ENCODE peak calls at places on chromosomes 2 and 18, in four cellular contexts. Z is IMR-90, K is mesendoderm, H is H1. N is an unnamed sample.

GRCh38 chr2:39466311-39466710 is 29.2 kb upstream of the MAP4K3 start:
- DNase-seq in K (no peak), H (no peak), Z (no peak), N (no peak)

GRCh38 chr2:237201461-237202287 is 116.0 kb downstream of the COPS8 start:
- DNase-seq in Z (peak; percentile 87), H (no peak), K (peak; percentile 82), N (no peak)

GRCh38 chr2:183292028-183292427 is 167.8 kb downstream of the NUP35 start:
- DNase-seq in H (no peak), Z (no peak), K (peak; percentile 98), N (no peak)

GRCh38 chr2:8454797-8455196 is 227.1 kb upstream of the ID2 start:
- DNase-seq in H (no peak), Z (no peak), K (no peak), N (no peak)

GRCh38 chr2:43676322-43677050 is at the start of gene C1GALT1C1L:
- DNase-seq in Z (peak; percentile 66), K (no peak), H (no peak), N (no peak)

GRCh38 chr2:24620936-24621335 is 129.9 kb downstream of the NCOA1 start:
- DNase-seq in Z (no peak), K (peak; percentile 57), H (no peak), N (no peak)

GRCh38 chr2:134429886-134430285 is 176.0 kb downstream of the MGAT5 start:
- DNase-seq in Z (no peak), H (no peak), K (peak; percentile 10), N (no peak)

GRCh38 chr2:231185050-231185725 is 13.2 kb upstream of the ARMC9 start:
- DNase-seq in K (no peak), Z (no peak), H (no peak), N (no peak)

GRCh38 chr2:19893520-19894134 is 8.2 kb downstream of the TTC32 start:
- DNase-seq in H (no peak), K (no peak), Z (no peak), N (no peak)

GRCh38 chr2:224952942-224953657 is 89.2 kb downstream of the DOCK10 start:
- DNase-seq in Z (no peak), H (no peak), K (no peak), N (no peak)

GRCh38 chr2:107002735-107003134 is 116.8 kb upstream of the ST6GAL2 start:
- DNase-seq in H (no peak), K (no peak), Z (no peak), N (no peak)

GRCh38 chr2:216056739-216057138 is 24.9 kb downstream of the PECR start:
- DNase-seq in H (no peak), K (no peak), Z (no peak), N (no peak)

GRCh38 chr2:7722212-7722910 is 805.1 kb downstream of the RNF144A start:
- DNase-seq in Z (no peak), K (no peak), H (no peak), N (no peak)

GRCh38 chr2:96795076-96795475 is 21.0 kb upstream of the CNNM3 start:
- DNase-seq in K (no peak), H (no peak), Z (no peak), N (no peak)

GRCh38 chr2:28228419-28228995 is 164.2 kb upstream of the FOSL2 start:
- DNase-seq in H (no peak), K (no peak), Z (peak; percentile 38), N (no peak)

GRCh38 chr2:28233070-28233718 is 159.5 kb upstream of the FOSL2 start:
- DNase-seq in Z (peak; percentile 81), H (no peak), K (no peak), N (no peak)

GRCh38 chr2:28234807-28235206 is 157.9 kb upstream of the FOSL2 start:
- DNase-seq in Z (no peak), K (no peak), H (no peak), N (no peak)

GRCh38 chr2:28231110-28231621 is 161.5 kb upstream of the FOSL2 start:
- DNase-seq in H (no peak), K (no peak), Z (peak; percentile 69), N (no peak)

GRCh38 chr2:28232267-28232666 is 160.4 kb upstream of the FOSL2 start:
- DNase-seq in K (no peak), Z (no peak), H (no peak), N (no peak)
- H4K5ac ChIP-seq in K (no peak overlapping the region), Z (no peak overlapping the region), H (no peak overlapping the region), N (no peak overlapping the region)

DNA sequence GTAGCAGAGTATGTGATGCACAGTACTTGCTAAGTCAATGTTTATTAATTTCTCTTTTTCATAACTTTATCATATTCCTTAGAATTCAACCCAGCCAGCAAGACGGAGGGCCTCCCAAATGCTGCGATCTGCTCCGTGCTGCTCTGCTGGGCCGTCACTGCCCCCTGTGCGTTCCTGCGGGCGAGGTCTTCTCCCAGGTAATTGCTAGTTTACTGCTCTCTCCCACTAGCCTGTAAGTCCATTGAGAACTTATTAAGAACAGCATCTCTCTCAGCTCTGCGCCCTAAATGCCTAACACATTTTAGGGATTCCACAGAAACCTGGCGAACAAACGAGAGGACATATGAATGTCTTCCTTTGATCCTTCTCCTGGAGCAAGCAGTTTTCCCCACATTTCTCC is 153.6 kb upstream of the ARHGAP28 start:
- DNase-seq in K (peak; percentile 36), Z (no peak), H (no peak), N (no peak)
- H2BK5ac ChIP-seq in K (peak overlapping the region; percentile 36), Z (no peak overlapping the region), H (no peak overlapping the region), N (no peak overlapping the region)

DNA sequence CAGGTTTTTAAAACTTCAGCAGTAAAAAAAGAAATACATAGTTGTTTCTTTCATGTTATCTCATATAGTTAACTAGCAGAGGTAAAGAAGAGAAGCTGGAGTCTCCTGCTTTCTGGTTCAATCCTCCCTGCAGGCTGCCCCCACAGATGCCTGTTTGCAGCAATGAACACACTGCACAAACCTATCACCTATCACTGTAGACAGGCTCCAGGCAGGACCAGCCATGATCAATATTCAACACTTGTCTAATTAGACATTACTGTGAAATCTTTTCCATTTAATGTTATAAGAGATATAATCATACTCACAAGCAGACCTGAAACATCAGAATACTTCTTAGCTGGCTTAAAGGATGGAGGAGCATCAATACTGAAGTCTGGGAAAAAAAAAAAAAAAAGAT is 19.8 kb downstream of the INO80C start:
- DNase-seq in Z (no peak), H (no peak), K (no peak), N (no peak)
- H3K9ac ChIP-seq in Z (no peak overlapping the region), H (no peak overlapping the region), K (no peak overlapping the region), N (no peak overlapping the region)

GRCh38 chr2:145012214-145012670 is 492.3 kb upstream of the ZEB2 start:
- DNase-seq in H (no peak), K (no peak), Z (peak; percentile 24), N (no peak)

GRCh38 chr2:145016711-145017110 is 496.8 kb upstream of the ZEB2 start:
- DNase-seq in K (no peak), Z (no peak), H (no peak), N (no peak)

GRCh38 chr2:145010635-145011034 is 490.7 kb upstream of the ZEB2 start:
- DNase-seq in K (no peak), Z (no peak), H (no peak), N (no peak)

GRCh38 chr2:145015561-145015960 is 495.6 kb upstream of the ZEB2 start:
- DNase-seq in K (no peak), H (no peak), Z (no peak), N (no peak)

DNA sequence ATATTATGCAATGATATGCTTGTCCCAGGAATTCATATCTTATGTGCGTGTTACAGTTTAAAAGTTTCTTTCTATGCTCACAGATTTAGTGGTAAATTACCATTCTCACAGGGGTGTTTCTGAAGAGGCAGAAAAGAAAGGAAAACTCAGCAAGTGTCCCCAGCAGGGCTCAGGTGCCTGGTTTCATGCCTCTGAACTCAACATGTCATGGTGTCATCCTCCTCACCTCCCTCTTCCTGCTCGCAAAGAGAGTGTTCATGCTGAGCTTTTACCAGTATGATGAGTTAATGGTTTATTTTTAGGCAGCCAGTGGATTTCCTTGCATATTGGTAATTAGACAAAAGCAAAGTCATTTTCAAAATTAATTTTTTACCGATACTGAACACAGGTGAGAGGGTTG is 492.9 kb upstream of the ZEB2 start:
- DNase-seq in K (no peak), H (no peak), Z (no peak), N (no peak)
- H4K5ac ChIP-seq in K (no peak overlapping the region), H (no peak overlapping the region), Z (no peak overlapping the region), N (no peak overlapping the region)

DNA sequence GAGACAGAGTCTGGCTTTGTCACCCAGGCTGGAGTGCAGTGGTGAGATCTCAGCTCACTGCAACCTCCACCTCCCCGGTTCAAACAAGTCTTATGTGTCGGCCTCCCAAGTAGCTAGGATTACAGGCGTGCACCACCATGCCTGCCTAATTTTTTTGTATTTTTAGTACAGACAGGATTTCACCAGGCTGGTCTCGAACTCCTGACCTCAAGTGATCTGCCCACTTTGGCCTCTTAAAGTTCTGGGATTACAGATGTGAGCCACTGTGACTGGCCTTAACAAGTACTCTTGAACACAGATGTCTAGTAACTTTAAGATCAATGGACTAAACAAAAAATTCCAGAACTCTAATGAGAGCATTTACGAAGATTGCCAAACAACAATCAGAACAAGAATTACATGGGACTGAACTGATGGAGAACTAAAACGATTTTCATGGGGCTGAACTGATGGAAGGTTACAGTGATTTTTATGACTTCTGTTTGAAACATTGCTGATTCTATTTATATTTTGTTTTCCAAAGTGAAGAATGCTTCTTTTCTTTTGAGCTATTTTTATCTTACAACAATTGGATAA is 46.5 kb upstream of the ST3GAL5 start:
- DNase-seq in K (no peak), Z (no peak), H (no peak), N (no peak)
- H2BK5ac ChIP-seq in K (peak overlapping the region; percentile 81), Z (no peak overlapping the region), H (no peak overlapping the region), N (no peak overlapping the region)